ENCODE peak calls at places on chromosome 19, in nine cellular contexts. One of them, this sample, is unnamed.

GRCh38 chr19:16075430-16076153 is 703 bp upstream of the TPM4 start:
- DNase-seq in lower leg skin: no peak
- DNase-seq in thoracic aorta: no peak
- DNase-seq in cardiac fibroblast: no peak
- DNase-seq in activated T-cell treated with anti-CD3 and anti-CD28 coated beads for 1 hour: no peak
- DNase-seq in AG09309: no peak
- DNase-seq in heart right ventricle: no peak
- DNase-seq in HL-60: no peak
- DNase-seq in ureter: no peak
- DNase-seq in this sample: no peak

GRCh38 chr19:48095637-48096175 is 14.9 kb downstream of the PLA2G4C start:
- DNase-seq in lower leg skin: no peak
- DNase-seq in thoracic aorta: no peak
- DNase-seq in cardiac fibroblast: no peak
- DNase-seq in activated T-cell treated with anti-CD3 and anti-CD28 coated beads for 1 hour: no peak
- DNase-seq in AG09309: no peak
- DNase-seq in heart right ventricle: no peak
- DNase-seq in HL-60: no peak
- DNase-seq in ureter: no peak
- DNase-seq in this sample: no peak

GRCh38 chr19:1068111-1069001 is 1.4 kb downstream of the ARHGAP45 start:
- DNase-seq in lower leg skin: no peak
- DNase-seq in thoracic aorta: no peak
- DNase-seq in cardiac fibroblast: no peak
- DNase-seq in activated T-cell treated with anti-CD3 and anti-CD28 coated beads for 1 hour: peak; percentile 70
- DNase-seq in AG09309: no peak
- DNase-seq in heart right ventricle: peak; percentile 61
- DNase-seq in HL-60: peak; percentile 81
- DNase-seq in ureter: no peak
- DNase-seq in this sample: no peak

GRCh38 chr19:36110487-36111199 is at the start of gene OVOL3:
- DNase-seq in lower leg skin: no peak
- DNase-seq in thoracic aorta: no peak
- DNase-seq in cardiac fibroblast: no peak
- DNase-seq in activated T-cell treated with anti-CD3 and anti-CD28 coated beads for 1 hour: no peak
- DNase-seq in AG09309: no peak
- DNase-seq in heart right ventricle: no peak
- DNase-seq in HL-60: no peak
- DNase-seq in ureter: no peak
- DNase-seq in this sample: no peak

GRCh38 chr19:4609878-4610511 is 29.3 kb upstream of the TNFAIP8L1 start:
- DNase-seq in lower leg skin: no peak
- DNase-seq in thoracic aorta: no peak
- DNase-seq in cardiac fibroblast: no peak
- DNase-seq in activated T-cell treated with anti-CD3 and anti-CD28 coated beads for 1 hour: no peak
- DNase-seq in AG09309: no peak
- DNase-seq in heart right ventricle: peak; percentile 74
- DNase-seq in HL-60: peak; percentile 71
- DNase-seq in ureter: no peak
- DNase-seq in this sample: no peak

GRCh38 chr19:40612831-40613668 is 11.9 kb downstream of the LTBP4 start:
- DNase-seq in lower leg skin: peak; percentile 93
- DNase-seq in thoracic aorta: no peak
- DNase-seq in cardiac fibroblast: no peak
- DNase-seq in activated T-cell treated with anti-CD3 and anti-CD28 coated beads for 1 hour: peak; percentile 66
- DNase-seq in AG09309: no peak
- DNase-seq in heart right ventricle: peak; percentile 74
- DNase-seq in HL-60: no peak
- DNase-seq in ureter: no peak
- DNase-seq in this sample: no peak

GRCh38 chr19:49595006-49595818 is 4.2 kb downstream of the PRR12 start:
- DNase-seq in lower leg skin: no peak
- DNase-seq in thoracic aorta: no peak
- DNase-seq in cardiac fibroblast: no peak
- DNase-seq in activated T-cell treated with anti-CD3 and anti-CD28 coated beads for 1 hour: no peak
- DNase-seq in AG09309: no peak
- DNase-seq in heart right ventricle: no peak
- DNase-seq in HL-60: no peak
- DNase-seq in ureter: no peak
- DNase-seq in this sample: no peak

GRCh38 chr19:6065685-6066365 is 44.5 kb downstream of the RFX2 start:
- DNase-seq in lower leg skin: peak; percentile 87
- DNase-seq in thoracic aorta: no peak
- DNase-seq in cardiac fibroblast: peak; percentile 58
- DNase-seq in activated T-cell treated with anti-CD3 and anti-CD28 coated beads for 1 hour: peak; percentile 23
- DNase-seq in AG09309: no peak
- DNase-seq in heart right ventricle: peak; percentile 52
- DNase-seq in HL-60: no peak
- DNase-seq in ureter: no peak
- DNase-seq in this sample: peak; percentile 68

GRCh38 chr19:867301-867793 is 7.9 kb downstream of the CFD start:
- DNase-seq in lower leg skin: no peak
- DNase-seq in thoracic aorta: no peak
- DNase-seq in cardiac fibroblast: no peak
- DNase-seq in activated T-cell treated with anti-CD3 and anti-CD28 coated beads for 1 hour: no peak
- DNase-seq in AG09309: no peak
- DNase-seq in heart right ventricle: no peak
- DNase-seq in HL-60: no peak
- DNase-seq in ureter: no peak
- DNase-seq in this sample: no peak

GRCh38 chr19:20153281-20153680 is 13.7 kb upstream of the ZNF486 start:
- DNase-seq in lower leg skin: no peak
- DNase-seq in thoracic aorta: no peak
- DNase-seq in cardiac fibroblast: no peak
- DNase-seq in activated T-cell treated with anti-CD3 and anti-CD28 coated beads for 1 hour: no peak
- DNase-seq in AG09309: no peak
- DNase-seq in heart right ventricle: no peak
- DNase-seq in HL-60: no peak
- DNase-seq in ureter: no peak
- DNase-seq in this sample: no peak

GRCh38 chr19:38162094-38162493 is 61.9 kb downstream of the DPF1 start:
- DNase-seq in lower leg skin: no peak
- DNase-seq in thoracic aorta: no peak
- DNase-seq in cardiac fibroblast: no peak
- DNase-seq in activated T-cell treated with anti-CD3 and anti-CD28 coated beads for 1 hour: no peak
- DNase-seq in AG09309: no peak
- DNase-seq in heart right ventricle: no peak
- DNase-seq in HL-60: no peak
- DNase-seq in ureter: no peak
- DNase-seq in this sample: no peak

GRCh38 chr19:14450168-14450874 is 17.2 kb downstream of the PKN1 start:
- DNase-seq in lower leg skin: no peak
- DNase-seq in thoracic aorta: no peak
- DNase-seq in cardiac fibroblast: peak; percentile 28
- DNase-seq in activated T-cell treated with anti-CD3 and anti-CD28 coated beads for 1 hour: peak; percentile 33
- DNase-seq in AG09309: no peak
- DNase-seq in heart right ventricle: peak; percentile 35
- DNase-seq in HL-60: peak; percentile 59
- DNase-seq in ureter: no peak
- DNase-seq in this sample: no peak

GRCh38 chr19:1395194-1396018 is 5.9 kb downstream of the GAMT start:
- DNase-seq in lower leg skin: no peak
- DNase-seq in thoracic aorta: no peak
- DNase-seq in cardiac fibroblast: no peak
- DNase-seq in activated T-cell treated with anti-CD3 and anti-CD28 coated beads for 1 hour: no peak
- DNase-seq in AG09309: no peak
- DNase-seq in heart right ventricle: peak; percentile 48
- DNase-seq in HL-60: no peak
- DNase-seq in ureter: no peak
- DNase-seq in this sample: no peak

GRCh38 chr19:43464089-43464775 is 1.2 kb downstream of the LYPD3 start:
- DNase-seq in lower leg skin: peak; percentile 96
- DNase-seq in thoracic aorta: peak; percentile 48
- DNase-seq in cardiac fibroblast: no peak
- DNase-seq in activated T-cell treated with anti-CD3 and anti-CD28 coated beads for 1 hour: peak; percentile 71
- DNase-seq in AG09309: no peak
- DNase-seq in heart right ventricle: peak; percentile 80
- DNase-seq in HL-60: no peak
- DNase-seq in ureter: peak; percentile 84
- DNase-seq in this sample: no peak

This sample was measured in SIG-M5.